ENCODE peak calls at places on chromosomes 13 and 19, in six cellular contexts. H is brain microvascular endothelial cell, L is body of pancreas, A is GM06990, X is choroid plexus epithelial cell, J is heart left ventricle. C is an unnamed sample.

GRCh38 chr13:106063591-106064308 is 471.7 kb downstream of the EFNB2 start:
- DNase-seq in J (no peak), H (peak), L (no peak), A (no peak), X (peak), C (no peak)

GRCh38 chr19:54172764-54173699 is at the start of gene TMC4:
- DNase-seq in J (peak), L (peak), X (peak), A (no peak), H (no peak), C (peak)

GRCh38 chr19:46351241-46352041 is 4.6 kb downstream of the PPP5C start:
- DNase-seq in H (peak), L (peak), X (peak), J (peak), A (no peak), C (no peak)

GRCh38 chr13:108834193-108834592 is 204.8 kb downstream of the MYO16 start:
- DNase-seq in X (no peak), J (no peak), A (no peak), L (no peak), H (no peak), C (no peak)

GRCh38 chr19:7870571-7871279 is 3.5 kb downstream of the PRR36 start:
- DNase-seq in X (peak), H (no peak), A (peak), J (peak), L (peak), C (no peak)

GRCh38 chr13:94703721-94704314 is 8.5 kb downstream of the SOX21 start:
- DNase-seq in J (no peak), L (no peak), H (no peak), A (no peak), X (no peak), C (no peak)

GRCh38 chr13:72230131-72230530 is 363.1 kb upstream of the DACH1 start:
- DNase-seq in A (no peak), L (no peak), H (no peak), J (no peak), X (no peak), C (no peak)

GRCh38 chr19:3145909-3146676 is 10.3 kb downstream of the GNA15 start:
- DNase-seq in L (no peak), H (no peak), J (peak), X (no peak), A (no peak), C (no peak)

GRCh38 chr19:14135985-14136508 is 342 bp downstream of the ASF1B start:
- DNase-seq in H (no peak), J (no peak), X (no peak), L (no peak), A (no peak), C (no peak)

GRCh38 chr19:16441661-16442071 is 30.1 kb downstream of the EPS15L1 start:
- DNase-seq in A (no peak), L (no peak), J (no peak), X (peak), H (no peak), C (peak)

GRCh38 chr19:17385878-17386611 is 8.0 kb downstream of the CCDC194 start:
- DNase-seq in J (peak), H (peak), L (peak), A (peak), X (peak), C (peak)

GRCh38 chr19:56880592-56881190 is 40.2 kb upstream of the PEG3 start:
- DNase-seq in A (no peak), X (no peak), L (no peak), H (no peak), J (no peak), C (no peak)

GRCh38 chr19:35518313-35518712 is 4.9 kb upstream of the DMKN start:
- DNase-seq in H (peak), X (peak), A (no peak), J (no peak), L (no peak), C (no peak)

GRCh38 chr13:72218966-72219365 is 352.0 kb upstream of the DACH1 start:
- DNase-seq in X (no peak), H (no peak), J (no peak), L (no peak), A (no peak), C (no peak)

GRCh38 chr19:42596391-42597071 is 1.8 kb upstream of the CEACAM8 start:
- DNase-seq in X (peak), A (peak), L (peak), J (peak), H (no peak), C (peak)

GRCh38 chr19:14149509-14149994 is 13.2 kb upstream of the ASF1B start:
- DNase-seq in H (no peak), L (peak), J (peak), A (no peak), X (no peak), C (no peak)

GRCh38 chr19:46606681-46607440 is 5.7 kb downstream of the CALM3 start:
- DNase-seq in X (no peak), L (no peak), A (no peak), H (no peak), J (no peak), C (no peak)

GRCh38 chr13:27960362-27961226 is 8.5 kb downstream of the CDX2 start:
- DNase-seq in A (peak), L (peak), H (peak), X (peak), J (no peak), C (peak)

GRCh38 chr13:51767100-51767499 is 36.9 kb downstream of the DHRS12 start:
- DNase-seq in J (no peak), A (no peak), H (no peak), X (no peak), L (no peak), C (no peak)

GRCh38 chr13:50124536-50125305 is 109.5 kb downstream of the KCNRG start:
- DNase-seq in X (peak), L (peak), J (peak), A (peak), H (no peak), C (peak)

GRCh38 chr13:107057028-107057427 is 489.1 kb upstream of the ARGLU1 start:
- DNase-seq in X (no peak), A (no peak), L (no peak), H (no peak), J (no peak), C (no peak)

GRCh38 chr13:94227255-94227879 is 252.1 kb downstream of the DCT start:
- DNase-seq in J (no peak), L (no peak), A (no peak), H (no peak), X (no peak), C (no peak)

GRCh38 chr13:51814825-51815650 is 11.1 kb upstream of the DHRS12 start:
- DNase-seq in J (peak), X (peak), L (peak), H (peak), A (peak), C (peak)

GRCh38 chr13:92719868-92720267 is 506.7 kb upstream of the GPC6 start:
- DNase-seq in A (no peak), H (no peak), L (peak), X (peak), J (no peak), C (no peak)

GRCh38 chr19:16373989-16374388 is 49.4 kb downstream of the KLF2 start:
- DNase-seq in J (no peak), H (no peak), X (no peak), A (no peak), L (no peak), C (no peak)

GRCh38 chr19:5943623-5944022 is 29.6 kb downstream of the CAPS start:
- DNase-seq in J (no peak), X (peak), H (peak), A (no peak), L (no peak), C (no peak)

GRCh38 chr19:31271569-31271911 is 77.7 kb downstream of the TSHZ3 start:
- DNase-seq in J (no peak), X (no peak), H (no peak), L (no peak), A (no peak), C (no peak)

GRCh38 chr19:39306075-39306474 is 9.9 kb downstream of the IFNL1 start:
- DNase-seq in A (no peak), X (no peak), J (no peak), L (no peak), H (no peak), C (no peak)

GRCh38 chr19:9054768-9055167 is 32.1 kb upstream of the OR1M1 start:
- DNase-seq in H (no peak), A (no peak), J (no peak), X (no peak), L (no peak), C (no peak)

GRCh38 chr19:28960986-28961705 is 251.8 kb downstream of the UQCRFS1 start:
- DNase-seq in X (peak), A (no peak), L (no peak), J (no peak), H (peak), C (no peak)

GRCh38 chr19:5985098-5985783 is 7.3 kb upstream of the RANBP3 start:
- DNase-seq in L (no peak), J (no peak), H (peak), A (no peak), X (peak), C (no peak)

GRCh38 chr13:23469901-23470525 is 36.5 kb upstream of the SACS start:
- DNase-seq in J (no peak), A (peak), H (peak), L (no peak), X (peak), C (no peak)

GRCh38 chr13:24670927-24671326 is 9.3 kb upstream of the ATP12A start:
- DNase-seq in H (peak), L (peak), A (no peak), X (peak), J (no peak), C (no peak)

GRCh38 chr13:31048521-31048920 is 113.2 kb downstream of the HSPH1 start:
- DNase-seq in X (no peak), J (no peak), L (no peak), A (no peak), H (no peak), C (no peak)

DNA sequence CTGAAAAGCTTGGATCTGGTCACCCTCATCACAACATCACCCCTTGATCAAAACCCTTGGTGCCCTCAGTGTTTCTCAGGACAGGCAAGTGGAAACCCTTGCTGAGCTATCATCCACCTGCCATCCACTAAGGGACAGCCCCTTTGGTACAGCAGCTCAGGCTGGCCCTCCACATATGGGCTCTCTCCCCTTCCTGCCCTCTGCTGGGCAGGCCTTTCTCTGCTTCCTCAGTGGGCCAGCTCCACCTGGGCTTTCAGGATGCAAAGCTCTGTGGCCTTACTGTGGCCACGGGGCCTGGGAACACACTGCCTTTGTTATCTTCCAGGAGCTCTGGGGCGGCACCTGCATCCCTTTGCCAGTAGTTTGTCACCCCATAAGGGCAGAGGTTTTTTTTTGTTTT is 4.9 kb downstream of the SUGP1 start:
- DNase-seq in A (no peak), X (no peak), H (no peak), L (no peak), J (no peak), C (no peak)
- TF ChIP-seq CTCF in A (no peak), X (peak), H (peak), L (no peak), J (no peak), C (no peak)

GRCh38 chr19:50795665-50796073 is 5.5 kb downstream of the ACP4 start:
- DNase-seq in H (no peak), A (peak), L (no peak), J (no peak), X (no peak), C (no peak)

GRCh38 chr19:50794074-50794777 is 4.0 kb downstream of the ACP4 start:
- DNase-seq in L (peak), J (no peak), H (no peak), X (peak), A (no peak), C (no peak)

GRCh38 chr19:50796128-50796633 is 6.0 kb downstream of the ACP4 start:
- DNase-seq in L (no peak), H (no peak), X (no peak), J (no peak), A (peak), C (no peak)

GRCh38 chr19:50793558-50794065 is 3.4 kb downstream of the ACP4 start:
- DNase-seq in L (no peak), J (no peak), A (peak), X (no peak), H (no peak), C (no peak)

DNA sequence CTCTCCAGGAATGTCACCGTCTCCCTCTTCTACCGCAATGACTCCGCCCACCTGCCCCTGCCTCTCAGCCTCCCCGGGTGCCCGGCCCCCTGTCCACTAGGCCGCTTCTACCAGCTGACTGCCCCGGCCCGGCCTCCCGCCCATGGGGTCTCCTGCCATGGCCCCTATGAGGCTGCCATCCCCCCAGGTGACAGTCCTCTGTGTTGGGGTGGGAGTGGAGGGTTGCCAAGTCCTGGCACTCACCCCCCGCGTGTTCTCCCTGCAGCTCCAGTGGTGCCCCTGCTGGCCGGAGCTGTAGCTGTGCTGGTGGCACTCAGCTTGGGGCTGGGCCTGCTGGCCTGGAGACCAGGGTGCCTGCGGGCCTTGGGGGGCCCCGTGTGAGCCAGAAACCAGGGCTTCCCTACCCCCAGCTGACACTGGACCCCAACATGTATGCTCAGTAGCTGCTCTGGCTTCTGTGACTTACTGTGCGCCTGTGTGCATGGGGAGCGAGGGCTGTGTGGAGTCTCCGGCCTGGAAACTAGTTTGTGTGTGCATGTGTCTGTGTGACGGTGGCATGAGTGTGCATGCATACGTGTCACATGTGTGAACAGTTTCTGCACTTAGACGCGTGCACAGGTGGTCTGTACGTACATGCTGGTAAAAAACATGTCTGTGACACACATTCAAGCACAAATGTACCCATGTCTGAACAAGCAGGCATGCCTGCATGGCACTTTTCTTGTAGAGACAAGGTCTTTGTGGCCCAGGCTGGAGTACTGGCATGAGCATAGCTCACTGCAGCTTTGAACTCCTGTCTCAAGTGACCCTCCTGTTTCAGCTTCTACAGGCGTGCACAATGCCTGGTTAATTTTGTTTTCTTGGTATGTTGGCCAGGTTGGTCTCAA is 4.8 kb downstream of the ACP4 start:
- DNase-seq in H (no peak), J (no peak), A (peak), X (no peak), L (peak), C (no peak)
- TF ChIP-seq CTCF in H (peak), J (no peak), A (peak), X (peak), L (peak), C (peak)

DNA sequence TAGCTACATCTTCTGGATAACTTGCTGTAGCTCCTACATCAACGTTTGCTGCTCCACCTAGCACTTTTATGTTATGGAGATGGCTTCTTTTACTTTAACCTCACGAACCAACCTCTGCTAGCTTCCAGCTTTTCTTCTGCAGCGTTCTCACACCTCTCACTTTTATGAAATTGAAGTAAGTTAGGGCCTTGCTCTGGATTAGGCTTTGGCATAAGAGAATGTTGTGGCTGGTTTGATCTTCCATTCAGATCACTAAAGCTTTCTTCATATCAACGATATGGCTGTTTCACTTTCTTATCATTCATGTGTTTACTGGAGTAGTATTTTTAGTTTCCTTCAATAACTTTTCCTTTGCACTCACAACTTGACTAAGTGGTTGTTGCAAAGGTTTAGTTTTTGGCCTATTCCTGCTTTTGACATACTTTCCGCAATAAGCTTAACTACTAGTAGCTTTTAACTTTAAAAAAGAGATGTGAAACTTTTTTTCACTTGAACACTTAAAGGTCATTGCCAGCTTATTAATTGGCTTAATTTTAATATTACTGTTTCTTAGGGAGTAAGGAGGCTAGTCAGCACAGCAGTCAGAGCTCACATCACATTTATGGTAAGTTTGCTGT is 60.0 kb upstream of the SPRY2 start:
- DNase-seq in J (no peak), H (no peak), L (no peak), A (no peak), X (no peak), C (no peak)
- TF ChIP-seq CTCF in J (no peak), H (no peak), L (no peak), A (no peak), X (no peak), C (no peak)

GRCh38 chr19:18481505-18482222 is 40.2 kb downstream of the ELL start:
- DNase-seq in L (no peak), X (no peak), A (no peak), J (no peak), H (no peak), C (no peak)

GRCh38 chr19:18483119-18483518 is 38.8 kb downstream of the ELL start:
- DNase-seq in X (no peak), J (no peak), H (no peak), A (no peak), L (no peak), C (no peak)

GRCh38 chr19:18486746-18487145 is 35.1 kb downstream of the ELL start:
- DNase-seq in H (no peak), A (no peak), J (no peak), L (no peak), X (no peak), C (no peak)

GRCh38 chr19:18487576-18488402 is 34.1 kb downstream of the ELL start:
- DNase-seq in A (no peak), X (no peak), J (no peak), L (no peak), H (no peak), C (no peak)

DNA sequence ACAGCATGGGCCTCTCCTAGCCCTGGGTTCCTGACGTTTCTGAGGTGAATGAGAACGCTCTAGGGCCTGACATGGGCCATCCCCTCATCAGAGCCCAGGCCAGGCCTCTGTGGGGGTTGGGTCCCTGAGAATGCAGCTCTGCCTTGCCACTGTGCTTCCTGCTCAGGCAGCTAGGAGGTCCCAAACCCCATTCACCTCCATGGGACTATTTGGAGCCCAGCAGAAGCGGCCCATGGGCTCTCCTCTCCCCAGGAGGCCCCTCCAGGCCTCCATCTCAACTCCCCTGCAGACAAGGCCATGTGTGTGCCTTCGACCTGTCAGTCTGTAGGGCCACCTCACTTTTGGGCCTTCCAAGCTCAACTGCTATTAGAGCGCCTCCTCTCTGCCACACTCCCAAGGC is 36.9 kb downstream of the ELL start:
- DNase-seq in H (no peak), J (no peak), L (no peak), X (no peak), A (no peak), C (no peak)
- TF ChIP-seq CTCF in H (no peak), J (no peak), L (no peak), X (peak), A (no peak), C (no peak)